ENCODE peak calls at places on chromosomes 16 and 17, in nine cellular contexts. N is lung; L is CD8-positive, alpha-beta memory T cell; D is transverse colon; J is A549; A is endothelial cell of umbilical vein; P is CD4-positive, CD25-positive, alpha-beta regulatory T cell; F is cardiac muscle cell; G is body of pancreas. W is an unnamed sample.

GRCh38 chr17:38428150-38428642 is at the start of gene ARHGAP23:
- DNase-seq in P (peak; percentile 28), G (peak; percentile 69), D (peak; percentile 62), J (peak; percentile 57), F (peak; percentile 79), A (peak; percentile 52), L (peak; percentile 38), N (peak; percentile 68), W (peak; percentile 23)

GRCh38 chr17:38469875-38470274 is 41.6 kb downstream of the ARHGAP23 start:
- DNase-seq in N (no peak), P (no peak), D (no peak), A (peak; percentile 23), J (no peak), F (peak; percentile 79), L (no peak), G (no peak), W (no peak)

GRCh38 chr16:84881702-84882521 is 62.1 kb downstream of the CRISPLD2 start:
- DNase-seq in J (peak; percentile 67), A (peak; percentile 47), L (no peak), N (no peak), P (no peak), D (no peak), G (peak; percentile 10), F (peak; percentile 88), W (no peak)

GRCh38 chr16:88999457-89000206 is 22.6 kb upstream of the CBFA2T3 start:
- DNase-seq in D (no peak), L (no peak), G (no peak), A (no peak), P (peak; percentile 35), N (no peak), F (peak; percentile 12), J (no peak), W (no peak)

GRCh38 chr17:7477392-7478275 is 1.8 kb downstream of the ZBTB4 start:
- DNase-seq in D (peak; percentile 28), J (peak; percentile 24), N (peak; percentile 46), F (peak; percentile 70), L (no peak), A (peak; percentile 29), G (peak; percentile 63), P (no peak), W (no peak)

GRCh38 chr16:50144211-50144610 is 8.9 kb upstream of the TENT4B start:
- DNase-seq in D (no peak), N (no peak), P (no peak), L (no peak), J (no peak), F (no peak), A (no peak), G (no peak), W (no peak)

GRCh38 chr17:56125830-56126819 is 27.1 kb upstream of the ANKFN1 start:
- DNase-seq in P (no peak), L (no peak), J (peak; percentile 52), F (peak; percentile 11), A (peak; percentile 56), G (peak; percentile 20), D (no peak), N (no peak), W (no peak)

GRCh38 chr17:49717371-49717841 is 9.6 kb upstream of the SLC35B1 start:
- DNase-seq in F (no peak), P (no peak), N (no peak), G (peak; percentile 64), A (no peak), D (no peak), L (no peak), J (no peak), W (no peak)

GRCh38 chr16:68257906-68258800 is 6.2 kb upstream of the SLC7A6 start:
- DNase-seq in F (no peak), P (no peak), A (peak; percentile 63), N (no peak), L (no peak), G (no peak), D (peak; percentile 66), J (peak; percentile 65), W (no peak)

GRCh38 chr17:46057366-46057765 is 58.3 kb downstream of the STH start:
- DNase-seq in D (no peak), G (peak; percentile 50), P (no peak), A (no peak), J (peak; percentile 50), L (no peak), F (peak; percentile 26), N (no peak), W (no peak)

GRCh38 chr17:28901866-28902818 is 737 bp downstream of the DHRS13 start:
- DNase-seq in J (peak; percentile 40), G (peak; percentile 59), D (peak; percentile 65), A (no peak), N (peak; percentile 50), L (no peak), F (peak; percentile 32), P (peak; percentile 52), W (no peak)

GRCh38 chr16:11236855-11237254 is 19.1 kb downstream of the SOCS1 start:
- DNase-seq in A (no peak), J (no peak), D (no peak), F (peak; percentile 58), P (no peak), L (no peak), N (peak; percentile 61), G (no peak), W (no peak)

GRCh38 chr16:2432286-2432685 is 3.0 kb downstream of the CCNF start:
- DNase-seq in A (no peak), D (no peak), G (no peak), J (no peak), L (no peak), F (no peak), P (no peak), N (no peak), W (no peak)

GRCh38 chr16:49858200-49859129 is 2.6 kb upstream of the ZNF423 start:
- DNase-seq in L (no peak), P (no peak), F (peak; percentile 70), D (peak; percentile 58), J (peak; percentile 21), A (peak; percentile 22), N (peak; percentile 37), G (peak; percentile 72), W (no peak)

DNA sequence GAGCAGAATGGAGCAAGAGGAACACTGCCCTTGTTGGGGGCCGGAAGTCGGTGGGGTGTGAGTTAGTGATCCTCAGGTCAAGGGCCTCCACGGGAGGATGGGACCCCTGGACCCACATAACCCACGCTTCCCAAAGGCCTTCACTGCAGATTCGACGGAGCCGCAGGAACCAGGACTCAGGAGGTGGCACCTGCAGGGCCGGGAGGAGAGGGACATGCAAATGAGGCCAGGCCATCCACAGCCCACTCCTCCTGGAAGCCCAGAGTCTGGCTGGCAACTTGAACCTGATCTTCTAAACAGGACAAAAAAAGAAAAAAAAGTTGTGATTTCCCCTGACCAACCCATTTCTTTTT is 299.9 kb downstream of the SOX9 start:
- DNase-seq in N (no peak), D (no peak), F (no peak), A (no peak), L (no peak), P (no peak), J (no peak), G (no peak), W (no peak)
- H3K27ac ChIP-seq in N (no peak overlapping the region), D (peak overlapping the region; percentile 63), F (no peak overlapping the region), A (peak overlapping the region; percentile 85), L (no peak overlapping the region), P (no peak overlapping the region), J (peak overlapping the region; percentile 92), G (peak overlapping the region; percentile 83), W (no peak overlapping the region)

GRCh38 chr16:48555597-48555996 is 54.4 kb downstream of the N4BP1 start:
- DNase-seq in P (no peak), D (no peak), F (no peak), N (no peak), G (no peak), J (no peak), A (no peak), L (no peak), W (no peak)
- H3K4me1 ChIP-seq in P (peaks cover 50% of the 10 kb centered on the region), D (peaks cover 58% of the 10 kb centered on the region), F (peaks cover 38% of the 10 kb centered on the region), N (peaks cover 43% of the 10 kb centered on the region), G (peaks cover 39% of the 10 kb centered on the region), J (peaks cover 21% of the 10 kb centered on the region), A (peaks cover 4% of the 10 kb centered on the region), L (peaks cover 47% of the 10 kb centered on the region), W (peaks cover 18% of the 10 kb centered on the region)

DNA sequence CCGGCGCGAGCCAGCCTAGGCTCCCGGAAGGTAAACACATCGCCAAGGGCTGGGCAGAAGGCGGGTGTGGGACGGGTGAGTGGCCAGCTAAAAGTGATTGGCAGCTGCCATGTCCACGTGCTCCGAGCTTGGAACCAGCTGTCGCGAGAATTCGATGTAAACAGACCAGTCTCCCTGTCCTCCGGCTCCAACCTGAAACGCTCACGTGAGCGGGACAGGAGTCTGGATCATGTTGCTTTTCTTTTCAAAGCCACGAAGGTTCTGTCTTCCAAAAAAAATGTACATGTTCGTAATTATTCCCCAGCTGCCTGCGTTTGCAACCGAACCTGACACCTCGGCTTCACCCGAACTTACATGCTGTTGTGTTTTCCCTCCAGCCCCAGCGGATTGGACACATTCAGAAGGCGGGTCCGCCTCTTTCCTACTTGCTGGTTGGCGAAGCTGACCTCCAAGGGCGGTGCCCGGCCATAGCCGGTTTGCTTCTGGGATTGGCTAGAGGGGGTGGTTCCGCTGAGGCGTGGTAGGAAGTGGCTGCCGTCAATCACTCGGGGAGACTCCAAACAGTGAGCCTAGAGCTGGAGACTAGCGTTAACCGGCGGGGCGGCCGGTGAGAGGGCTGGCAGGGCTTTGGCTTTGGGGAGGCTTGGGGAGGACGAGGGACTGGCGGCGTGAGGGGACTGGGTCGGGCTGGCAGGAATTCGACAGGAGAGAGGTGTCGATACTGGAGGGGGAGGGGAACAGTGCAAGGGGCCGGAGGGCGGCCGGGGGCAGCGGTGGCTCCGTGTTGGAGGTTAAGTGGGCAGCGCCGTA is at the start of gene BCAS3:
- DNase-seq in N (peak; percentile 99), A (peak; percentile 99), G (peak; percentile 98), D (peak; percentile 98), F (peak; percentile 99), L (peak; percentile 96), J (peak; percentile 99), P (peak; percentile 98), W (peak; percentile 96)
- H3K27ac ChIP-seq in N (peak within 1 kb of the TSS; percentile 71), A (peak within 1 kb of the TSS; percentile 0), G (peak within 1 kb of the TSS; percentile 76), D (peak within 1 kb of the TSS; percentile 80), F (peak within 1 kb of the TSS; percentile 85), L (peak within 1 kb of the TSS; percentile 53), J (peak within 1 kb of the TSS; percentile 88), P (peak within 1 kb of the TSS; percentile 86), W (peak within 1 kb of the TSS; percentile 78)

GRCh38 chr17:16981928-16982327 is 10.0 kb upstream of the TNFRSF13B start:
- DNase-seq in N (no peak), P (no peak), A (no peak), L (no peak), J (no peak), D (no peak), F (no peak), G (no peak), W (no peak)
- H3K4me1 ChIP-seq in N (no peaks in the 10 kb centered on the region), P (peaks cover 2% of the 10 kb centered on the region), A (no peaks in the 10 kb centered on the region), L (no peaks in the 10 kb centered on the region), J (peaks cover 5% of the 10 kb centered on the region), D (no peaks in the 10 kb centered on the region), F (no peaks in the 10 kb centered on the region), G (no peaks in the 10 kb centered on the region), W (no peaks in the 10 kb centered on the region)

DNA sequence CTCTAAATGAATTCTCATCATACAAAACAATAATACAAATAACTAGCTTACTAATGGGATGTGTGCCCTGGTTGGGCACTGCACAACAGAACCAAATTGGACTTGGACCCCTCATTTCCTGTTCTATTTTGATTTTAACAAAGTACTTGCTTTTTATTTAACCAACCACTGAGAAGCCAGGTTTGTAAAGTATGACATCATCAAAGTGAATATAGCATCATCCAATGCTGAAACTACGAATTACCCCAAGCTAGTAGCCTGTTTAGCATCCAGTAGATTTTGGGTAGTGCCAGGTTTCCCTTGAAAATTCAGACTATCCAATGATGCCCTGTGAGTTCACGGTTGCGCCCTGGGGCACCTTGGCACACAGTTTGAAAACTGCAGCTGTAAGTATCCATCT is 51.0 kb downstream of the HYDIN start:
- DNase-seq in F (no peak), J (no peak), L (no peak), D (no peak), G (no peak), N (no peak), P (no peak), A (no peak), W (no peak)
- H3K27ac ChIP-seq in F (no peak overlapping the region), J (no peak overlapping the region), L (no peak overlapping the region), D (no peak overlapping the region), G (no peak overlapping the region), N (no peak overlapping the region), P (no peak overlapping the region), A (no peak overlapping the region), W (no peak overlapping the region)